ENCODE peak calls at places on chromosomes 11 and 22, in eight cellular contexts. J is occipital lobe; G is B cell; X is cardiac muscle cell; F is T47D; A is HL-60; B is HAP-1; W is stimulated activated CD8-positive, alpha-beta memory T cell treated with anti-CD3 and anti-CD28 coated beads, Interleukin-4, amount 100 ng/mL, for 1 hour. P is an unnamed sample.

GRCh38 chr22:44523981-44524759 is 26.1 kb upstream of the RTL6 start:
- DNase-seq in A (no peak), B (no peak), W (no peak), X (peak; percentile 44), G (no peak), F (no peak), J (no peak), P (no peak)

GRCh38 chr22:38724926-38725571 is 19.3 kb downstream of the GTPBP1 start:
- DNase-seq in F (peak; percentile 53), J (no peak), G (no peak), B (peak; percentile 45), A (no peak), X (peak; percentile 56), W (no peak), P (no peak)

GRCh38 chr11:67276821-67277230 is 10.6 kb downstream of the GRK2 start:
- DNase-seq in B (no peak), F (no peak), W (no peak), A (peak; percentile 88), X (peak; percentile 23), J (no peak), G (no peak), P (peak; percentile 43)

GRCh38 chr11:62423012-62423411 is 4.2 kb downstream of the SCGB1A1 start:
- DNase-seq in F (no peak), J (no peak), X (no peak), B (no peak), G (no peak), A (no peak), W (no peak), P (no peak)

GRCh38 chr11:106281455-106282173 is 204.2 kb downstream of the AASDHPPT start:
- DNase-seq in J (no peak), F (peak; percentile 33), W (no peak), B (no peak), A (no peak), X (no peak), G (no peak), P (no peak)

GRCh38 chr11:120759046-120759445 is 247.5 kb downstream of the GRIK4 start:
- DNase-seq in W (no peak), F (no peak), A (no peak), J (no peak), G (no peak), X (no peak), B (no peak), P (no peak)

GRCh38 chr22:20080776-20081654 is 974 bp downstream of the DGCR8 start:
- DNase-seq in W (no peak), J (peak; percentile 27), A (no peak), B (peak; percentile 76), X (peak; percentile 17), F (peak; percentile 56), G (no peak), P (no peak)

GRCh38 chr22:23898006-23898974 is 4.1 kb downstream of the MIF start:
- DNase-seq in W (no peak), B (no peak), A (no peak), J (no peak), X (no peak), G (no peak), F (no peak), P (no peak)

GRCh38 chr11:1084561-1085439 is 10.1 kb downstream of the MUC2 start:
- DNase-seq in X (no peak), A (no peak), G (no peak), J (no peak), B (no peak), F (no peak), W (no peak), P (no peak)

GRCh38 chr11:118170892-118171273 is 5.6 kb downstream of the SCN2B start:
- DNase-seq in F (no peak), W (no peak), G (no peak), J (no peak), X (no peak), B (no peak), A (no peak), P (no peak)

GRCh38 chr11:117621226-117621625 is 175.8 kb downstream of the DSCAML1 start:
- DNase-seq in X (no peak), G (no peak), A (no peak), F (peak; percentile 20), B (no peak), J (no peak), W (no peak), P (no peak)

GRCh38 chr11:14361951-14362350 is 3.0 kb upstream of the RRAS2 start:
- DNase-seq in F (no peak), X (no peak), G (no peak), W (no peak), B (no peak), A (no peak), J (no peak), P (no peak)

GRCh38 chr11:16912607-16913006 is 101.6 kb downstream of the PLEKHA7 start:
- DNase-seq in X (peak; percentile 55), G (no peak), J (no peak), W (no peak), B (no peak), A (no peak), F (no peak), P (no peak)

GRCh38 chr22:44975444-44976262 is 34.2 kb downstream of the PHF21B start:
- DNase-seq in J (peak; percentile 29), G (no peak), W (peak; percentile 14), A (peak; percentile 53), B (peak; percentile 96), X (peak; percentile 95), F (peak; percentile 94), P (peak; percentile 92)

GRCh38 chr11:112658521-112658920 is 302.7 kb upstream of the NCAM1 start:
- DNase-seq in G (no peak), J (no peak), B (no peak), A (no peak), X (peak; percentile 74), F (no peak), W (no peak), P (no peak)

GRCh38 chr11:18727499-18728236 is 1.7 kb upstream of the IGSF22 start:
- DNase-seq in G (peak; percentile 77), J (no peak), X (peak; percentile 65), A (no peak), B (peak; percentile 75), W (no peak), F (peak; percentile 45), P (peak; percentile 78)

GRCh38 chr22:27139935-27140493 is 482.6 kb downstream of the MIAT start:
- DNase-seq in J (no peak), A (no peak), F (no peak), B (no peak), G (no peak), W (no peak), X (peak; percentile 82), P (no peak)

GRCh38 chr11:103897156-103897555 is 139.3 kb upstream of the DDI1 start:
- DNase-seq in F (no peak), A (no peak), W (no peak), B (no peak), J (no peak), G (no peak), X (no peak), P (no peak)

GRCh38 chr22:46580940-46581579 is 39.1 kb upstream of the GRAMD4 start:
- DNase-seq in B (no peak), X (no peak), A (no peak), J (no peak), G (no peak), F (no peak), W (no peak), P (no peak)

GRCh38 chr22:23538502-23538860 is 41.6 kb downstream of the IGLL1 start:
- DNase-seq in W (no peak), X (no peak), B (no peak), G (no peak), J (no peak), F (no peak), A (no peak), P (no peak)

GRCh38 chr11:19351426-19351825 is 110.7 kb upstream of the E2F8 start:
- DNase-seq in J (no peak), G (no peak), F (no peak), B (no peak), A (no peak), X (no peak), W (no peak), P (no peak)

GRCh38 chr11:128917144-128917684 is 25.5 kb downstream of the TP53AIP1 start:
- DNase-seq in F (no peak), B (no peak), W (no peak), X (no peak), G (no peak), J (no peak), A (no peak), P (no peak)

GRCh38 chr11:118911113-118911879 is 14.4 kb downstream of the BCL9L start:
- DNase-seq in F (peak; percentile 83), B (peak; percentile 56), J (no peak), G (no peak), X (no peak), W (no peak), A (no peak), P (no peak)

GRCh38 chr22:42976534-42976933 is 38.4 kb downstream of the PACSIN2 start:
- DNase-seq in W (no peak), F (no peak), G (no peak), B (no peak), A (no peak), X (no peak), J (no peak), P (no peak)

GRCh38 chr11:42251984-42252383 is 792.5 kb upstream of the LRRC4C start:
- DNase-seq in G (no peak), F (no peak), B (no peak), J (no peak), A (no peak), X (no peak), W (no peak), P (no peak)

GRCh38 chr22:40156001-40156516 is 21.7 kb upstream of the TNRC6B start:
- DNase-seq in B (peak; percentile 53), J (no peak), G (no peak), F (peak; percentile 68), A (peak; percentile 66), X (peak; percentile 72), W (no peak), P (no peak)

GRCh38 chr22:37501610-37502341 is 15.6 kb upstream of the MFNG start:
- DNase-seq in X (no peak), G (no peak), W (no peak), F (peak; percentile 85), A (no peak), B (no peak), J (no peak), P (no peak)

GRCh38 chr11:61309739-61310138 is 14.6 kb upstream of the VWCE start:
- DNase-seq in B (no peak), W (no peak), X (no peak), J (no peak), G (no peak), F (no peak), A (no peak), P (no peak)

GRCh38 chr11:68999093-68999747 is 13.8 kb downstream of the MRGPRF start:
- DNase-seq in G (no peak), J (no peak), F (no peak), W (peak; percentile 17), B (no peak), A (no peak), X (no peak), P (no peak)

GRCh38 chr11:65590240-65590738 is 5.3 kb downstream of the KCNK7 start:
- DNase-seq in J (no peak), F (no peak), W (no peak), A (no peak), G (no peak), B (no peak), X (no peak), P (no peak)

GRCh38 chr22:49571326-49571725 is 256.3 kb downstream of the BRD1 start:
- DNase-seq in W (no peak), J (no peak), B (peak; percentile 1), G (no peak), X (no peak), F (no peak), A (no peak), P (no peak)

GRCh38 chr11:44172966-44173365 is 77.5 kb downstream of the EXT2 start:
- DNase-seq in G (no peak), F (no peak), J (no peak), X (no peak), W (no peak), B (no peak), A (no peak), P (no peak)

P was measured in GM10248.